ENCODE peak calls at places on chromosomes 3 and 15, in six cellular contexts. O, L, C, Z, U and V are unnamed samples.

GRCh38 chr3:53579636-53580035 is 85.2 kb downstream of the CACNA1D start:
- DNase-seq in O (no peak), L (no peak), C (no peak), Z (no peak), U (no peak), V (no peak)

GRCh38 chr15:85710340-85710842 is 84.3 kb downstream of the KLHL25 start:
- DNase-seq in O (no peak), L (no peak), C (no peak), Z (no peak), U (no peak), V (peak)

GRCh38 chr3:129176051-129176450 is 7.6 kb downstream of the CNBP start:
- DNase-seq in O (no peak), L (no peak), C (no peak), Z (no peak), U (no peak), V (no peak)

GRCh38 chr15:90022345-90022744 is 21.2 kb downstream of the ZNF710 start:
- DNase-seq in O (no peak), L (no peak), C (no peak), Z (no peak), U (no peak), V (no peak)

GRCh38 chr15:89199734-89200133 is 21.6 kb downstream of the RLBP1 start:
- DNase-seq in O (no peak), L (no peak), C (no peak), Z (peak), U (no peak), V (no peak)

GRCh38 chr3:149276621-149277020 is 55.0 kb upstream of the CP start:
- DNase-seq in O (no peak), L (no peak), C (no peak), Z (no peak), U (no peak), V (no peak)

GRCh38 chr3:123444744-123445143 is 4.1 kb downstream of the ADCY5 start:
- DNase-seq in O (no peak), L (no peak), C (no peak), Z (no peak), U (no peak), V (no peak)

GRCh38 chr3:182172534-182172933 is 460.8 kb downstream of the SOX2 start:
- DNase-seq in O (no peak), L (no peak), C (no peak), Z (no peak), U (no peak), V (no peak)

GRCh38 chr3:42655980-42656679 is 2.6 kb downstream of the ZBTB47 start:
- DNase-seq in O (peak), L (no peak), C (peak), Z (no peak), U (peak), V (peak)

GRCh38 chr15:63491979-63492378 is 12.4 kb upstream of the USP3 start:
- DNase-seq in O (no peak), L (no peak), C (peak), Z (no peak), U (no peak), V (no peak)

GRCh38 chr3:111810909-111811308 is 48.2 kb upstream of the PHLDB2 start:
- DNase-seq in O (no peak), L (no peak), C (peak), Z (no peak), U (no peak), V (no peak)

GRCh38 chr15:34203936-34204335 is 6.0 kb downstream of the KATNBL1 start:
- DNase-seq in O (no peak), L (no peak), C (no peak), Z (no peak), U (no peak), V (no peak)

GRCh38 chr3:184563941-184564684 is 2.5 kb downstream of the EPHB3 start:
- DNase-seq in O (no peak), L (no peak), C (no peak), Z (no peak), U (no peak), V (no peak)

GRCh38 chr3:159919873-159920272 is 68.8 kb upstream of the IL12A start:
- DNase-seq in O (no peak), L (no peak), C (no peak), Z (no peak), U (no peak), V (no peak)

GRCh38 chr3:41681479-41681878 is 280.4 kb downstream of the ULK4 start:
- DNase-seq in O (no peak), L (no peak), C (peak), Z (no peak), U (no peak), V (no peak)

GRCh38 chr15:51971353-51972133 is at the start of gene LEO1:
- DNase-seq in O (peak), L (peak), C (peak), Z (peak), U (peak), V (peak)
- TF ChIP-seq CTCF in O (no peak), L (peak), C (peak), Z (no peak), U (peak), V (peak)

GRCh38 chr3:39150170-39150802 is 3.1 kb downstream of the CSRNP1 start:
- DNase-seq in O (peak), L (no peak), C (no peak), Z (no peak), U (peak), V (no peak)
- TF ChIP-seq CTCF in O (no peak), L (no peak), C (peak), Z (no peak), U (peak), V (no peak)

DNA sequence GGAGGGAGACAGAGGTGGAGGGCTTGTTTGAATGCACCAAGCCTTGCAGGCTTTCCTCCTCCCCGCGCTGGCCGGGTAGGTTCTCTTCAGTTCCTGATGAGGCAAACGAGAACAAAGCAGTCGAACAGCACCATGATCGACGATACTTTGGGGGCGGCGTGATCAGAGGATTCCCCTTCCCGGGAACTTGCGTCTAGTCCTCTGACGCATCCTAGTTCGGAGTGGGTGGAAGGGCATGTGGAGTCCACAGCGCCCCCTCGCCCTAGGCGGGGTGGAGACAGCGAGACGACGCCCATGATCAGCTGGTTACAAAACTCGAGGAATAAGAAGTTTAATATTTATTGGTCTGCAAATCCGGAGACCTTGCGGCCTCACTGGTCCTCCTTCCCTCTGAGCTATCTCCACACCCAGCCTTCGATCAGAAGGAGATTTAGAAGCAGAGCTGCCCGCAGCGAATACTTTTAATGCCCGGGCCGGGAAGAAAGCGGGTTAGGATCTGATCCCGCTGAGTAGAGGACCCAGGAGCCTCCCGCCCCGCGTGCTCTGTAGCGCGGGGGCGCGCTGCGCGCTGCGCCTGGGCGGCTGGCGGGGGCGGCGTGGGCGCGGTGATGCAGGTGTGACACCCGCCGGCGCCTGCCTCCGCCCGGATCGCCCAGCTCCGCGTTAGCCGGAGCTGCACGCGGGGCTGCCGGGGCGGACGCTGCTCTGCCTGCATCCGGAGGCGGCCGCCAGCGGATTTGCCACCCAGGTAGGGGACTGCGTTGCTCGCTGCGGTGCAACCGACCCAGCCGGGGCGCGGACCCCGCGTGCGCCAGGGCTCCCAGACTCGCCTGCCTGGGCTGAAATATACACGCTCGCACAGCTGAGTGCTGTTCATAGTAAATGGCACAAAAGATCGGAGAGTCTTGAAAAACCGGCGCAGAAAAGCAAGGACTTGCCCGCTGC is at the start of gene SV2B:
- DNase-seq in O (peak), L (no peak), C (peak), Z (peak), U (peak), V (peak)
- TF ChIP-seq CTCF in O (no peak), L (no peak), C (no peak), Z (no peak), U (peak), V (peak)

GRCh38 chr3:34683851-34684250 is 885.4 kb downstream of the PDCD6IP start:
- DNase-seq in O (no peak), L (no peak), C (peak), Z (peak), U (peak), V (no peak)
- TF ChIP-seq CTCF in O (no peak), L (peak), C (peak), Z (peak), U (peak), V (peak)

GRCh38 chr3:127985216-127985615 is 67.0 kb upstream of the SEC61A1 start:
- DNase-seq in O (no peak), L (no peak), C (no peak), Z (no peak), U (no peak), V (no peak)
- TF ChIP-seq CTCF in O (no peak), L (no peak), C (no peak), Z (no peak), U (no peak), V (no peak)

GRCh38 chr3:35079403-35079802 is 559.9 kb upstream of the ARPP21 start:
- DNase-seq in O (no peak), L (no peak), C (no peak), Z (no peak), U (no peak), V (no peak)
- TF ChIP-seq CTCF in O (no peak), L (no peak), C (no peak), Z (no peak), U (no peak), V (no peak)

DNA sequence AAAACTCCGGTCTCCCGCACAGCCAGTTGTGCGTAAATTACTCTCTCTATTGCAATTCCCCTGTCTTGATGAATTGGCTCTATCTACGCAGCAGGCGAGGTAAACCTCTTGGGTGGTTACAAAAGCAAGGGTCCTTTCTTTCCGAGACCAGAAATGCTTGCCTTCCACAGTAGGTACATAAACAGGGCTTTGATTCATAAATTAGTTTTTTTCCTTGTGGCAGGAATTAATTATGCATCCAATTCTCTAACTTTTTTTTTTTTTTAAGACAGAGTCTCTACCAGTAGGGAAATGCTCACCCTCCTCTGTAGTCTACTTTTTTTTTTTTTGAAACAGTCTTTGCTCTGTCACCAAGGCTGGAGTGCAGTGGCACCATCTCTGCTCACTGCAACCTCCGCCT is 16.3 kb downstream of the CD80 start:
- DNase-seq in O (no peak), L (no peak), C (no peak), Z (no peak), U (no peak), V (no peak)
- TF ChIP-seq CTCF in O (no peak), L (no peak), C (peak), Z (no peak), U (no peak), V (no peak)